ENCODE peak calls at places on chromosomes 3 and 15, in five cellular contexts. D is IMR-90, E is heart right ventricle, F is neural progenitor cell, B is left lung. M is an unnamed sample.

GRCh38 chr15:92650256-92650655 is 5.3 kb downstream of the FAM174B start:
- DNase-seq in D (no peak), E (no peak), F (no peak), B (no peak), M (no peak)

GRCh38 chr3:185151959-185152432 is 864 bp downstream of the C3orf70 start:
- DNase-seq in D (peak; percentile 13), E (peak; percentile 59), F (no peak), B (no peak), M (no peak)

GRCh38 chr3:43054754-43055153 is 51.1 kb downstream of the POMGNT2 start:
- DNase-seq in D (no peak), E (no peak), F (no peak), B (no peak), M (no peak)

GRCh38 chr15:62618432-62618831 is 424.1 kb upstream of the TPM1 start:
- DNase-seq in D (peak; percentile 94), E (no peak), F (no peak), B (no peak), M (no peak)

GRCh38 chr3:20700702-20701101 is 514.7 kb upstream of the SGO1 start:
- DNase-seq in D (no peak), E (no peak), F (no peak), B (no peak), M (no peak)

GRCh38 chr15:83287541-83288027 is 3.1 kb upstream of the BNC1 start:
- DNase-seq in D (peak; percentile 98), E (no peak), F (no peak), B (no peak), M (no peak)

GRCh38 chr3:171163724-171164465 is 137.4 kb upstream of the SLC2A2 start:
- DNase-seq in D (no peak), E (no peak), F (no peak), B (no peak), M (no peak)

GRCh38 chr3:15051531-15051930 is 13.6 kb downstream of the MRPS25 start:
- DNase-seq in D (peak; percentile 20), E (no peak), F (peak; percentile 63), B (no peak), M (no peak)

GRCh38 chr3:61975199-61975598 is 398.2 kb downstream of the FEZF2 start:
- DNase-seq in D (peak; percentile 6), E (no peak), F (no peak), B (no peak), M (no peak)

GRCh38 chr3:20245781-20246180 is 59.8 kb upstream of the SGO1 start:
- DNase-seq in D (no peak), E (no peak), F (no peak), B (no peak), M (no peak)

GRCh38 chr15:88624156-88624970 is 3.2 kb downstream of the AEN start:
- DNase-seq in D (peak; percentile 61), E (peak; percentile 42), F (peak; percentile 49), B (no peak), M (no peak)

GRCh38 chr3:58536501-58537411 is at the start of gene ACOX2:
- DNase-seq in D (peak; percentile 70), E (peak; percentile 84), F (no peak), B (peak; percentile 87), M (peak; percentile 77)

GRCh38 chr15:55250392-55250791 is 39.2 kb downstream of the RAB27A start:
- DNase-seq in D (peak; percentile 76), E (no peak), F (no peak), B (no peak), M (no peak)

GRCh38 chr15:80967991-80968510 is 21.6 kb downstream of the MESD start:
- DNase-seq in D (no peak), E (no peak), F (no peak), B (no peak), M (no peak)

GRCh38 chr3:111538687-111539086 is 3.3 kb upstream of the CD96 start:
- DNase-seq in D (peak; percentile 72), E (no peak), F (no peak), B (no peak), M (no peak)

GRCh38 chr3:189961525-189962161 is 159.1 kb downstream of the P3H2 start:
- DNase-seq in D (peak; percentile 82), E (peak; percentile 76), F (peak; percentile 85), B (peak; percentile 60), M (peak; percentile 87)

GRCh38 chr3:38005076-38006020 is 14.8 kb downstream of the VILL start:
- DNase-seq in D (no peak), E (peak; percentile 62), F (no peak), B (no peak), M (no peak)

GRCh38 chr3:23481660-23482278 is 278.6 kb downstream of the UBE2E2 start:
- DNase-seq in D (no peak), E (no peak), F (no peak), B (no peak), M (no peak)

GRCh38 chr3:42729404-42730145 is 27.0 kb upstream of the HHATL start:
- DNase-seq in D (no peak), E (peak; percentile 53), F (no peak), B (peak; percentile 8), M (peak; percentile 35)

GRCh38 chr15:83158393-83158792 is 49.2 kb downstream of the HDGFL3 start:
- DNase-seq in D (no peak), E (no peak), F (no peak), B (no peak), M (no peak)

GRCh38 chr3:42702982-42703694 is 540 bp upstream of the HHATL start:
- DNase-seq in D (no peak), E (no peak), F (no peak), B (no peak), M (peak; percentile 41)

GRCh38 chr3:116474356-116475200 is 29.3 kb upstream of the LSAMP start:
- DNase-seq in D (peak; percentile 17), E (no peak), F (peak; percentile 8), B (no peak), M (no peak)

GRCh38 chr3:151003024-151003771 is 30.7 kb upstream of the CLRN1 start:
- DNase-seq in D (peak; percentile 46), E (no peak), F (no peak), B (no peak), M (no peak)

GRCh38 chr3:105997800-105998526 is 129.2 kb upstream of the CBLB start:
- DNase-seq in D (peak; percentile 95), E (no peak), F (no peak), B (peak; percentile 58), M (peak; percentile 63)

GRCh38 chr3:122948398-122948797 is 79.2 kb downstream of the SEMA5B start:
- DNase-seq in D (no peak), E (no peak), F (peak; percentile 21), B (no peak), M (no peak)

GRCh38 chr15:63749330-63749942 is 84.3 kb downstream of the HERC1 start:
- DNase-seq in D (peak; percentile 4), E (no peak), F (no peak), B (no peak), M (no peak)

GRCh38 chr3:130700541-130700940 is 46.1 kb downstream of the PIK3R4 start:
- DNase-seq in D (peak; percentile 48), E (peak; percentile 10), F (no peak), B (no peak), M (peak; percentile 64)

GRCh38 chr3:193053031-193053430 is 135.4 kb upstream of the MB21D2 start:
- DNase-seq in D (no peak), E (no peak), F (no peak), B (no peak), M (no peak)

GRCh38 chr15:37824717-37825382 is 109.6 kb upstream of the TMCO5A start:
- DNase-seq in D (peak; percentile 98), E (no peak), F (no peak), B (no peak), M (no peak)
- TF ChIP-seq CTCF in D (peak; percentile 35), E (no peak), F (no peak), B (no peak), M (no peak)

GRCh38 chr15:67013696-67014095 is 51.7 kb upstream of the SMAD3 start:
- DNase-seq in D (peak; percentile 80), E (peak; percentile 81), F (peak; percentile 75), B (no peak), M (no peak)
- H3K27ac ChIP-seq in D (no peak overlapping the region), E (peak overlapping the region; percentile 67), F (no peak overlapping the region), B (no peak overlapping the region), M (no peak overlapping the region)

DNA sequence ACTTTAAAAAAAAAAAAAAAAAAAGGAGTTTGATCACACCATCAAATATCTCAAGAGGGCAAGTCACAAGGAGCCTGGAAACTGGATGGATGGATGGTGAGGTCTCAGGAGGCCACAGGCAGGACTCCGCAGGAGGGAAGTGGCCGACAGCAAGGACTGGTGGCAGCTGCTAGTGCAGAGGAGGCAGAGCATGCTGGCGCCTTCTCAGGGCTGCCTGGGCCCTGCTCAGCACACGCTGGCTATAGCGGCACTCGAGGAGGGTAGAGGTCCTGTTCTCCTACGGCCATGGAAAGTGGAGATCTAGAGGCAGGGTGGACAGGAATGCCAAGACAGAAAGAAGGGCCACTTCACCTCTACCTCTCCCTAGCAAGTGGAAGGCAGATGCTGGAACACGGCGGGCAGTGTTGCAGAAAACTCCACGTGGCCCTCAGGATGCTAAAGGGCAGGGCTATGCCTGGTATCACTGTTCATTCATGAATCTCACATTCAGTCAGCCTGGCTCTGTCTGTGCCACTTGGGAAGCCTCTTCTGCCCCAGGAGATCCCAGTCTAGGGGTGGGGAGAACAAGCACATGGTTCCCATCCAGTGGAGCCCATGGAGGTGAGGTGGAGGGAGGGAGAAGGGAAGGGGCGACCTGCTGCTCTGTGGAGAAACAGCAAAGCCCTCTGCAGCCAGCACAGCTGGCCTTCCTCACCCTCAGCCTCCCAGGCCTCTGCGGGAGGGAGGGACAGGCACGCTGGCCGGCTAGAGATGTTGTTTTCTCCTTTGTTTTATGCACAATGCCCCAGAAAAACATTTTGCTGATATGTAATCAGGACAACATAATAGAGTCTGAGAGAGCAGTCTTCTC is 71.0 kb downstream of the OXNAD1 start:
- DNase-seq in D (no peak), E (no peak), F (no peak), B (no peak), M (peak; percentile 39)
- H3K36me3 ChIP-seq in D (peaks cover 17% of the 10 kb centered on the region), E (peaks cover 24% of the 10 kb centered on the region), F (peaks cover 5% of the 10 kb centered on the region), B (peaks cover 38% of the 10 kb centered on the region), M (no peaks in the 10 kb centered on the region)

DNA sequence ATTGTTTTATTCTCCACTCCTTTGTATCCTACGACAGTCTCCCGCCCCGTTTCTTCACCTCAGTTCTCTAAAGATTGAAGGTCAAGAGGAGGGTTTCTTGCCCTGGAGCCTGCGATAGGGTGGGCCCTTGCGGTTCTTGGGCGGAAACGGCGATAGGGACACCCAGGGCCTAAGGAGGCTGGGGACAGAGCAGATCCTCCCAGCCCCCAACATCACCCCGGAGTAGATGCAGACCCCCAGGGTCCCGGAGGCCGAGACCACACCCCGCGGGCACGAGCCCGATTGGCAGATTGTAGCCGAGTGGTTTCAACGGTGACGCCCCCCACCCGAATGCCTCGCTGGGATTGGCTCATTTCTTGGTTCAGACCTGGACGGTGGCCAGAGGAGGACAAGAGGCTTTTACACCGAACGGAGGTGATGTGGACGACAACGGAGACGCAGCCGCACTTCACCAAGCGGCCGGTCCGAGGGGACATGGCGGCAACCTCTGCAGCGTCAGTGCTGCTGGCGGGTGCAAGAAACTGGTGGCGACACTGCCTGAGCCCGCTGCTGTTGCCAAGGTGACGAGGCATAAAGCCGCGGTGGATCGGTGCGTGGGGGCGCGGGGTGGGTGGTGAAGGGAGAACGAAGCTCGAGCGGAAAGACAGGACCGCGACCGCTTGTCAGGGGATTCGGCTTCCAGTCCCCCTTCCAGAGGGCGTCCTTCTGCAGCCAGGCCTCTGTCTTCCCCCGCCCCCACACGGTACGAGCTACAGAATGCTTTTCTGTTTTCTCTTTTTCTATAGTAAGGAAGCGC is 19.0 kb upstream of the MCF2L2 start:
- DNase-seq in D (peak; percentile 67), E (peak; percentile 92), F (peak; percentile 96), B (peak; percentile 89), M (peak; percentile 21)
- TF ChIP-seq CTCF in D (no peak), E (no peak), F (peak; percentile 21), B (no peak), M (no peak)

GRCh38 chr15:43133429-43134156 is at the start of gene TMEM62:
- DNase-seq in D (peak; percentile 44), E (peak; percentile 85), F (peak; percentile 77), B (peak; percentile 93), M (peak; percentile 50)
- H3K27ac ChIP-seq in D (peak within 1 kb of the TSS; percentile 42), E (peak within 1 kb of the TSS; percentile 93), F (no peak within 1 kb of the TSS), B (peak within 1 kb of the TSS; percentile 87), M (peak within 1 kb of the TSS; percentile 91)

GRCh38 chr3:33006081-33006480 is 54.6 kb downstream of the CCR4 start:
- DNase-seq in D (no peak), E (no peak), F (peak; percentile 56), B (no peak), M (no peak)
- H3K36me3 ChIP-seq in D (peaks cover 18% of the 10 kb centered on the region), E (peaks cover 60% of the 10 kb centered on the region), F (no peaks in the 10 kb centered on the region), B (peaks cover 68% of the 10 kb centered on the region), M (peaks cover 49% of the 10 kb centered on the region)